ENCODE peak calls at places on chromosomes 13 and 19, in ten cellular contexts. G is NCI-H1417; T is T-helper 17 cell; F is GM23248; K is stimulated activated CD8-positive, alpha-beta memory T cell treated with anti-CD3 and anti-CD28 coated beads, Interleukin-2, amount 100 ng/mL, for 1 hour; B is A172; I is NCI-H510A treated with DMSO at 0.1 percent for 48 hours; R is AG08396; H is mucosa of descending colon; Z is NCI-H82. Y is an unnamed sample.

GRCh38 chr19:13974073-13974472 is 21.8 kb downstream of the DCAF15 start:
- DNase-seq in G (peak; percentile 39), T (no peak), F (no peak), K (no peak), B (peak; percentile 71), I (peak; percentile 85), R (no peak), H (peak; percentile 68), Z (peak; percentile 99), Y (peak; percentile 27)

GRCh38 chr19:7605490-7606222 is 10.0 kb downstream of the CAMSAP3 start:
- DNase-seq in G (no peak), T (no peak), F (peak; percentile 19), K (no peak), B (peak; percentile 52), I (no peak), R (no peak), H (no peak), Z (peak; percentile 78), Y (peak; percentile 71)

GRCh38 chr13:113245858-113246791 is 36.7 kb downstream of the CUL4A start:
- DNase-seq in G (no peak), T (no peak), F (peak; percentile 30), K (no peak), B (no peak), I (no peak), R (no peak), H (no peak), Z (no peak), Y (peak; percentile 15)

GRCh38 chr13:39603424-39603947 is 493 bp upstream of the LHFPL6 start:
- DNase-seq in G (peak; percentile 2), T (no peak), F (peak; percentile 70), K (no peak), B (peak; percentile 15), I (no peak), R (no peak), H (peak; percentile 12), Z (peak; percentile 61), Y (peak; percentile 16)

GRCh38 chr19:34201133-34201532 is 28.8 kb downstream of the LSM14A start:
- DNase-seq in G (no peak), T (no peak), F (no peak), K (no peak), B (no peak), I (no peak), R (no peak), H (no peak), Z (no peak), Y (no peak)

GRCh38 chr19:3766520-3766919 is 4.0 kb downstream of the MRPL54 start:
- DNase-seq in G (no peak), T (no peak), F (no peak), K (no peak), B (no peak), I (no peak), R (no peak), H (no peak), Z (no peak), Y (no peak)

GRCh38 chr19:29467824-29468401 is 57.9 kb upstream of the VSTM2B start:
- DNase-seq in G (no peak), T (no peak), F (peak; percentile 30), K (no peak), B (peak; percentile 49), I (no peak), R (peak; percentile 16), H (no peak), Z (peak; percentile 52), Y (peak; percentile 54)

GRCh38 chr13:51950722-51951121 is 60.5 kb downstream of the ATP7B start:
- DNase-seq in G (no peak), T (no peak), F (no peak), K (no peak), B (no peak), I (no peak), R (no peak), H (no peak), Z (no peak), Y (no peak)

GRCh38 chr19:1112254-1113208 is 8.7 kb downstream of the GPX4 start:
- DNase-seq in G (no peak), T (no peak), F (peak; percentile 43), K (no peak), B (no peak), I (no peak), R (no peak), H (peak; percentile 94), Z (no peak), Y (no peak)

GRCh38 chr19:8361921-8362793 is 1.8 kb upstream of the ANGPTL4 start:
- DNase-seq in G (no peak), T (no peak), F (peak; percentile 99), K (no peak), B (peak; percentile 100), I (peak; percentile 69), R (peak; percentile 93), H (peak; percentile 92), Z (no peak), Y (peak; percentile 100)

GRCh38 chr19:11576186-11576585 is 1.3 kb downstream of the ACP5 start:
- DNase-seq in G (no peak), T (no peak), F (no peak), K (no peak), B (no peak), I (no peak), R (no peak), H (no peak), Z (no peak), Y (no peak)

GRCh38 chr19:51256053-51256682 is 5.3 kb downstream of the SIGLECL1 start:
- DNase-seq in G (no peak), T (no peak), F (no peak), K (no peak), B (no peak), I (no peak), R (no peak), H (no peak), Z (no peak), Y (no peak)

GRCh38 chr19:33514885-33515485 is 6.6 kb downstream of the PEPD start:
- DNase-seq in G (no peak), T (no peak), F (peak; percentile 37), K (no peak), B (peak; percentile 73), I (no peak), R (no peak), H (peak; percentile 40), Z (no peak), Y (peak; percentile 43)

GRCh38 chr19:52066258-52066866 is 17.7 kb upstream of the ZNF432 start:
- DNase-seq in G (no peak), T (no peak), F (no peak), K (no peak), B (no peak), I (no peak), R (no peak), H (no peak), Z (no peak), Y (no peak)

GRCh38 chr19:5547881-5548280 is 19.9 kb downstream of the TINCR start:
- DNase-seq in G (no peak), T (no peak), F (peak; percentile 57), K (no peak), B (peak; percentile 44), I (peak; percentile 76), R (peak; percentile 68), H (peak; percentile 46), Z (peak; percentile 75), Y (peak; percentile 81)

GRCh38 chr13:97781891-97782305 is 171.6 kb upstream of the IPO5 start:
- DNase-seq in G (no peak), T (no peak), F (peak; percentile 2), K (no peak), B (no peak), I (no peak), R (no peak), H (no peak), Z (no peak), Y (no peak)

GRCh38 chr13:91375119-91375729 is 23.2 kb upstream of the GPC5 start:
- DNase-seq in G (no peak), T (no peak), F (peak; percentile 39), K (no peak), B (no peak), I (no peak), R (peak; percentile 19), H (no peak), Z (peak; percentile 25), Y (peak; percentile 19)

GRCh38 chr13:75173457-75174356 is 308.3 kb downstream of the TBC1D4 start:
- DNase-seq in G (peak; percentile 57), T (no peak), F (no peak), K (no peak), B (peak; percentile 19), I (peak; percentile 4), R (no peak), H (no peak), Z (no peak), Y (no peak)

GRCh38 chr19:1859319-1859718 is 4.1 kb downstream of the KLF16 start:
- DNase-seq in G (no peak), T (no peak), F (no peak), K (no peak), B (no peak), I (no peak), R (no peak), H (no peak), Z (peak; percentile 97), Y (no peak)

GRCh38 chr13:20442798-20443381 is 82.8 kb downstream of the CRYL1 start:
- DNase-seq in G (no peak), T (no peak), F (no peak), K (no peak), B (no peak), I (no peak), R (no peak), H (peak; percentile 90), Z (no peak), Y (peak; percentile 49)

GRCh38 chr13:100274942-100275506 is 186.1 kb downstream of the PCCA start:
- DNase-seq in G (no peak), T (no peak), F (no peak), K (no peak), B (no peak), I (no peak), R (no peak), H (no peak), Z (peak; percentile 85), Y (no peak)

GRCh38 chr13:35107535-35107934 is 165.5 kb downstream of the NBEA start:
- DNase-seq in G (no peak), T (no peak), F (no peak), K (no peak), B (no peak), I (no peak), R (no peak), H (no peak), Z (no peak), Y (peak; percentile 43)

GRCh38 chr13:110538632-110539031 is 22.9 kb downstream of the RAB20 start:
- DNase-seq in G (peak; percentile 67), T (no peak), F (no peak), K (no peak), B (no peak), I (peak; percentile 36), R (no peak), H (no peak), Z (no peak), Y (no peak)

GRCh38 chr19:20964798-20965197 is 41.7 kb downstream of the ZNF85 start:
- DNase-seq in G (no peak), T (no peak), F (peak; percentile 0), K (no peak), B (no peak), I (no peak), R (no peak), H (no peak), Z (no peak), Y (no peak)

GRCh38 chr19:45363861-45364459 is 6.4 kb downstream of the ERCC2 start:
- DNase-seq in G (no peak), T (no peak), F (no peak), K (no peak), B (no peak), I (no peak), R (no peak), H (no peak), Z (no peak), Y (no peak)

GRCh38 chr19:35545855-35546381 is 492 bp downstream of the TMEM147 start:
- DNase-seq in G (peak; percentile 23), T (peak; percentile 18), F (peak; percentile 64), K (peak; percentile 14), B (peak; percentile 11), I (peak; percentile 35), R (peak; percentile 68), H (peak; percentile 45), Z (peak; percentile 56), Y (peak; percentile 23)

GRCh38 chr19:46718157-46718933 is 1.4 kb upstream of the PRKD2 start:
- DNase-seq in G (no peak), T (peak; percentile 29), F (peak; percentile 36), K (peak; percentile 29), B (no peak), I (peak; percentile 3), R (no peak), H (peak; percentile 58), Z (peak; percentile 71), Y (no peak)

GRCh38 chr13:65789815-65790214 is 1440.3 kb downstream of the PCDH9 start:
- DNase-seq in G (no peak), T (no peak), F (peak; percentile 4), K (no peak), B (peak; percentile 29), I (no peak), R (peak; percentile 14), H (no peak), Z (no peak), Y (peak; percentile 35)

Y was measured in PC-3.